ENCODE peak calls at places on chromosomes 1 and 21, in ten cellular contexts. V is stimulated activated CD4-positive, alpha-beta T cell treated with anti-CD3 and anti-CD28 coated beads, Interleukin-12 subunit alpha, Interleukin-12 subunit beta, amount 100 ng/mL, for 4 hours; Z is Caki2; P is anterior cingulate cortex; X is brain microvascular endothelial cell; A is cardiac muscle cell; U is fibroblast of the aortic adventitia; N is 8988T; M is KG1; W is LoVo. I is an unnamed sample.

GRCh38 chr21:46551636-46552241 is 53.1 kb downstream of the S100B start:
- DNase-seq in V (peak; percentile 21), Z (no peak), P (no peak), X (no peak), A (no peak), U (no peak), N (no peak), M (no peak), W (no peak), I (peak; percentile 32)

GRCh38 chr1:97610748-97611147 is 310.1 kb downstream of the DPYD start:
- DNase-seq in V (no peak), Z (no peak), P (no peak), X (no peak), A (no peak), U (no peak), N (no peak), M (no peak), W (no peak), I (no peak)

GRCh38 chr1:52662645-52663313 is 29.8 kb downstream of the SHISAL2A start:
- DNase-seq in V (no peak), Z (peak; percentile 86), P (no peak), X (no peak), A (peak; percentile 18), U (peak; percentile 59), N (no peak), M (no peak), W (peak; percentile 40), I (no peak)

GRCh38 chr1:228058981-228059535 is 23.4 kb upstream of the ARF1 start:
- DNase-seq in V (no peak), Z (no peak), P (no peak), X (no peak), A (no peak), U (no peak), N (no peak), M (no peak), W (no peak), I (no peak)

GRCh38 chr21:23853796-23854379 is 1753.4 kb downstream of the MRPL39 start:
- DNase-seq in V (no peak), Z (peak; percentile 16), P (no peak), X (peak; percentile 6), A (peak; percentile 36), U (peak; percentile 8), N (no peak), M (no peak), W (peak; percentile 11), I (peak; percentile 80)

GRCh38 chr1:201266774-201267173 is 16.5 kb upstream of the PKP1 start:
- DNase-seq in V (no peak), Z (peak; percentile 60), P (no peak), X (peak; percentile 86), A (no peak), U (peak; percentile 94), N (no peak), M (no peak), W (peak; percentile 70), I (no peak)

GRCh38 chr21:25562660-25563059 is 44.6 kb downstream of the MRPL39 start:
- DNase-seq in V (no peak), Z (no peak), P (no peak), X (no peak), A (no peak), U (peak; percentile 16), N (no peak), M (no peak), W (no peak), I (no peak)

GRCh38 chr21:29166853-29167252 is 36.4 kb downstream of the MAP3K7CL start:
- DNase-seq in V (no peak), Z (no peak), P (no peak), X (no peak), A (no peak), U (peak; percentile 50), N (no peak), M (no peak), W (no peak), I (no peak)

GRCh38 chr1:7501723-7502334 is 269.3 kb upstream of the VAMP3 start:
- DNase-seq in V (no peak), Z (no peak), P (no peak), X (no peak), A (no peak), U (no peak), N (no peak), M (no peak), W (no peak), I (no peak)

GRCh38 chr1:39238476-39238875 is 34.0 kb downstream of the MACF1 start:
- DNase-seq in V (no peak), Z (no peak), P (no peak), X (peak; percentile 76), A (peak; percentile 59), U (peak; percentile 96), N (no peak), M (no peak), W (no peak), I (peak; percentile 91)

GRCh38 chr1:166197141-166197540 is 30.3 kb upstream of the FAM78B start:
- DNase-seq in V (no peak), Z (peak; percentile 39), P (no peak), X (no peak), A (no peak), U (peak; percentile 71), N (no peak), M (no peak), W (no peak), I (no peak)

GRCh38 chr1:205365945-205366463 is 9.3 kb upstream of the KLHDC8A start:
- DNase-seq in V (no peak), Z (no peak), P (no peak), X (no peak), A (no peak), U (peak; percentile 82), N (no peak), M (no peak), W (no peak), I (no peak)

GRCh38 chr1:177309884-177310283 is 139.1 kb downstream of the BRINP2 start:
- DNase-seq in V (no peak), Z (no peak), P (no peak), X (no peak), A (no peak), U (no peak), N (no peak), M (no peak), W (no peak), I (no peak)

GRCh38 chr1:2439369-2439768 is 27.0 kb upstream of the PEX10 start:
- DNase-seq in V (no peak), Z (no peak), P (no peak), X (no peak), A (no peak), U (no peak), N (no peak), M (no peak), W (no peak), I (no peak)

GRCh38 chr1:203559523-203559922 is 65.6 kb downstream of the OPTC start:
- DNase-seq in V (no peak), Z (no peak), P (no peak), X (peak; percentile 85), A (no peak), U (peak; percentile 98), N (no peak), M (no peak), W (no peak), I (no peak)

GRCh38 chr1:6357243-6357929 is 36.2 kb downstream of the ACOT7 start:
- DNase-seq in V (no peak), Z (no peak), P (no peak), X (no peak), A (no peak), U (no peak), N (no peak), M (no peak), W (no peak), I (no peak)

GRCh38 chr1:171740987-171741871 is 636 bp downstream of the VAMP4 start:
- DNase-seq in V (peak; percentile 30), Z (peak; percentile 33), P (peak; percentile 41), X (peak; percentile 11), A (peak; percentile 41), U (peak; percentile 35), N (no peak), M (peak; percentile 26), W (peak; percentile 33), I (peak; percentile 43)

GRCh38 chr1:243742814-243743213 is 107.2 kb downstream of the AKT3 start:
- DNase-seq in V (no peak), Z (peak; percentile 13), P (no peak), X (peak; percentile 87), A (no peak), U (peak; percentile 81), N (peak; percentile 18), M (no peak), W (no peak), I (no peak)

GRCh38 chr1:39850606-39851216 is 32.6 kb downstream of the TRIT1 start:
- DNase-seq in V (no peak), Z (no peak), P (no peak), X (no peak), A (no peak), U (no peak), N (no peak), M (no peak), W (no peak), I (no peak)

GRCh38 chr1:244821134-244821533 is 14.3 kb upstream of the COX20 start:
- DNase-seq in V (no peak), Z (no peak), P (no peak), X (no peak), A (no peak), U (peak; percentile 35), N (no peak), M (no peak), W (no peak), I (no peak)

GRCh38 chr1:38071530-38072266 is 25.1 kb upstream of the POU3F1 start:
- DNase-seq in V (no peak), Z (no peak), P (no peak), X (peak; percentile 35), A (no peak), U (peak; percentile 46), N (peak; percentile 54), M (no peak), W (no peak), I (peak; percentile 22)

GRCh38 chr1:23575226-23575810 is 16.0 kb upstream of the ID3 start:
- DNase-seq in V (no peak), Z (no peak), P (no peak), X (no peak), A (peak; percentile 60), U (no peak), N (no peak), M (no peak), W (no peak), I (no peak)

GRCh38 chr1:96370752-96371151 is 350.8 kb upstream of the PTBP2 start:
- DNase-seq in V (no peak), Z (peak; percentile 12), P (no peak), X (peak; percentile 83), A (no peak), U (peak; percentile 92), N (no peak), M (no peak), W (peak; percentile 17), I (no peak)

GRCh38 chr1:56627636-56628039 is 17.5 kb upstream of the PRKAA2 start:
- DNase-seq in V (no peak), Z (peak; percentile 31), P (no peak), X (peak; percentile 39), A (no peak), U (no peak), N (no peak), M (no peak), W (no peak), I (no peak)

GRCh38 chr1:107467811-107468210 is 327.0 kb downstream of the NTNG1 start:
- DNase-seq in V (no peak), Z (no peak), P (no peak), X (no peak), A (no peak), U (no peak), N (no peak), M (no peak), W (no peak), I (no peak)

GRCh38 chr1:234725177-234726132 is 115.5 kb upstream of the IRF2BP2 start:
- DNase-seq in V (peak; percentile 30), Z (peak; percentile 28), P (no peak), X (no peak), A (no peak), U (peak; percentile 41), N (no peak), M (peak; percentile 51), W (no peak), I (no peak)

GRCh38 chr1:41469706-41470105 is 14.8 kb downstream of the EDN2 start:
- DNase-seq in V (no peak), Z (no peak), P (no peak), X (no peak), A (no peak), U (no peak), N (no peak), M (no peak), W (no peak), I (no peak)

GRCh38 chr1:111448482-111448917 is 556 bp downstream of the WDR77 start:
- DNase-seq in V (no peak), Z (no peak), P (no peak), X (no peak), A (no peak), U (no peak), N (no peak), M (no peak), W (no peak), I (no peak)

I was measured in Ammon's horn.